ENCODE peak calls at places on chromosomes 7 and 10, in nine cellular contexts. G is pancreas, A is left ventricle myocardium inferior, Y is PC-3, B is HFFc6, Z is esophagus squamous epithelium, L is tibial nerve, X is GM13976, U is CD14-positive monocyte. P is an unnamed sample.

GRCh38 chr7:45601816-45602540 is 27.8 kb downstream of the ADCY1 start:
- DNase-seq in G (no peak), A (no peak), Y (no peak), B (no peak), Z (no peak), L (no peak), X (no peak), U (peak), P (peak)

GRCh38 chr10:57692255-57692980 is 575.3 kb downstream of the IPMK start:
- DNase-seq in G (no peak), A (no peak), Y (peak), B (peak), Z (no peak), L (no peak), X (no peak), U (no peak), P (no peak)

GRCh38 chr10:1323951-1324350 is 267.8 kb downstream of the WDR37 start:
- DNase-seq in G (no peak), A (no peak), Y (no peak), B (no peak), Z (no peak), L (no peak), X (no peak), U (no peak), P (no peak)

GRCh38 chr7:46493196-46493595 is 572.1 kb upstream of the IGFBP3 start:
- DNase-seq in G (no peak), A (no peak), Y (no peak), B (no peak), Z (no peak), L (no peak), X (no peak), U (no peak), P (no peak)

GRCh38 chr10:113094114-113094486 is 144.1 kb downstream of the TCF7L2 start:
- DNase-seq in G (no peak), A (no peak), Y (peak), B (peak), Z (no peak), L (no peak), X (peak), U (no peak), P (no peak)

GRCh38 chr10:15333909-15334649 is 37.0 kb downstream of the FAM171A1 start:
- DNase-seq in G (no peak), A (no peak), Y (no peak), B (no peak), Z (no peak), L (no peak), X (no peak), U (no peak), P (no peak)

GRCh38 chr10:127018766-127019165 is 113.5 kb downstream of the DOCK1 start:
- DNase-seq in G (no peak), A (no peak), Y (no peak), B (no peak), Z (no peak), L (no peak), X (no peak), U (no peak), P (no peak)

GRCh38 chr10:72186633-72187330 is 29.0 kb upstream of the ANAPC16 start:
- DNase-seq in G (no peak), A (no peak), Y (no peak), B (no peak), Z (no peak), L (no peak), X (no peak), U (peak), P (no peak)

GRCh38 chr10:45154481-45154880 is 153.8 kb downstream of the ZNF22 start:
- DNase-seq in G (no peak), A (no peak), Y (no peak), B (no peak), Z (no peak), L (no peak), X (no peak), U (no peak), P (no peak)

GRCh38 chr7:47190462-47190861 is 391.4 kb downstream of the TNS3 start:
- DNase-seq in G (no peak), A (no peak), Y (no peak), B (no peak), Z (no peak), L (no peak), X (no peak), U (no peak), P (no peak)

GRCh38 chr10:89332092-89332633 is 4.4 kb downstream of the IFIT3 start:
- DNase-seq in G (no peak), A (no peak), Y (no peak), B (peak), Z (no peak), L (no peak), X (peak), U (no peak), P (no peak)

GRCh38 chr7:47796347-47796746 is 151.9 kb downstream of the PKD1L1 start:
- DNase-seq in G (no peak), A (no peak), Y (no peak), B (peak), Z (no peak), L (no peak), X (no peak), U (no peak), P (no peak)

GRCh38 chr7:151251328-151251925 is 2.9 kb upstream of the SMARCD3 start:
- DNase-seq in G (peak), A (peak), Y (no peak), B (peak), Z (no peak), L (no peak), X (no peak), U (no peak), P (no peak)

GRCh38 chr7:29281782-29282541 is 87.4 kb downstream of the CHN2 start:
- DNase-seq in G (no peak), A (peak), Y (no peak), B (peak), Z (no peak), L (no peak), X (no peak), U (no peak), P (no peak)

GRCh38 chr10:44660271-44660670 is 250.9 kb upstream of the TMEM72 start:
- DNase-seq in G (no peak), A (no peak), Y (no peak), B (no peak), Z (no peak), L (no peak), X (no peak), U (no peak), P (no peak)

GRCh38 chr10:9243861-9244515 is 1189.5 kb downstream of the GATA3 start:
- DNase-seq in G (peak), A (no peak), Y (no peak), B (no peak), Z (no peak), L (no peak), X (no peak), U (no peak), P (no peak)

GRCh38 chr7:13908667-13909382 is 80.6 kb downstream of the ETV1 start:
- DNase-seq in G (no peak), A (no peak), Y (peak), B (no peak), Z (no peak), L (no peak), X (no peak), U (no peak), P (no peak)

GRCh38 chr10:127998517-127999144 is 91.7 kb downstream of the PTPRE start:
- DNase-seq in G (no peak), A (no peak), Y (no peak), B (no peak), Z (no peak), L (no peak), X (no peak), U (no peak), P (no peak)

GRCh38 chr7:158077441-158077840 is 510.2 kb downstream of the PTPRN2 start:
- DNase-seq in G (no peak), A (no peak), Y (no peak), B (no peak), Z (no peak), L (no peak), X (no peak), U (no peak), P (no peak)

GRCh38 chr7:5629941-5630340 is 151.5 kb downstream of the RNF216 start:
- DNase-seq in G (no peak), A (no peak), Y (peak), B (peak), Z (no peak), L (no peak), X (no peak), U (no peak), P (peak)

GRCh38 chr10:630581-631073 is 58.8 kb downstream of the DIP2C start:
- DNase-seq in G (peak), A (no peak), Y (no peak), B (no peak), Z (no peak), L (no peak), X (no peak), U (peak), P (no peak)

GRCh38 chr7:145848691-145849090 is 267.9 kb upstream of the CNTNAP2 start:
- DNase-seq in G (no peak), A (no peak), Y (peak), B (no peak), Z (no peak), L (no peak), X (no peak), U (no peak), P (no peak)

GRCh38 chr7:84688671-84689070 is 494.1 kb upstream of the SEMA3A start:
- DNase-seq in G (no peak), A (no peak), Y (peak), B (peak), Z (no peak), L (no peak), X (no peak), U (no peak), P (no peak)

GRCh38 chr10:27258838-27259532 is 18.4 kb upstream of the ACBD5 start:
- DNase-seq in G (peak), A (no peak), Y (no peak), B (no peak), Z (no peak), L (no peak), X (peak), U (no peak), P (no peak)

GRCh38 chr7:88759216-88759955 is at the start of gene ZNF804B:
- DNase-seq in G (peak), A (peak), Y (no peak), B (no peak), Z (no peak), L (no peak), X (peak), U (no peak), P (no peak)

GRCh38 chr10:12041766-12042408 is 722 bp downstream of the UPF2 start:
- DNase-seq in G (no peak), A (no peak), Y (peak), B (peak), Z (no peak), L (no peak), X (peak), U (no peak), P (no peak)

GRCh38 chr7:21543528-21544302 is 876 bp downstream of the DNAH11 start:
- DNase-seq in G (no peak), A (no peak), Y (peak), B (no peak), Z (no peak), L (no peak), X (peak), U (no peak), P (no peak)

GRCh38 chr7:90579181-90579688 is 16.9 kb upstream of the CDK14 start:
- DNase-seq in G (no peak), A (no peak), Y (peak), B (peak), Z (no peak), L (no peak), X (no peak), U (no peak), P (no peak)
- TF ChIP-seq CTCF in G (no peak), A (no peak), Y (no peak), B (peak), Z (no peak), L (no peak), X (no peak), U (peak), P (no peak)

GRCh38 chr7:27129729-27130539 is 623 bp downstream of the HOXA4 start:
- DNase-seq in G (no peak), A (no peak), Y (peak), B (no peak), Z (no peak), L (no peak), X (no peak), U (no peak), P (no peak)
- TF ChIP-seq CTCF in G (no peak), A (peak), Y (peak), B (no peak), Z (peak), L (peak), X (no peak), U (no peak), P (no peak)

DNA sequence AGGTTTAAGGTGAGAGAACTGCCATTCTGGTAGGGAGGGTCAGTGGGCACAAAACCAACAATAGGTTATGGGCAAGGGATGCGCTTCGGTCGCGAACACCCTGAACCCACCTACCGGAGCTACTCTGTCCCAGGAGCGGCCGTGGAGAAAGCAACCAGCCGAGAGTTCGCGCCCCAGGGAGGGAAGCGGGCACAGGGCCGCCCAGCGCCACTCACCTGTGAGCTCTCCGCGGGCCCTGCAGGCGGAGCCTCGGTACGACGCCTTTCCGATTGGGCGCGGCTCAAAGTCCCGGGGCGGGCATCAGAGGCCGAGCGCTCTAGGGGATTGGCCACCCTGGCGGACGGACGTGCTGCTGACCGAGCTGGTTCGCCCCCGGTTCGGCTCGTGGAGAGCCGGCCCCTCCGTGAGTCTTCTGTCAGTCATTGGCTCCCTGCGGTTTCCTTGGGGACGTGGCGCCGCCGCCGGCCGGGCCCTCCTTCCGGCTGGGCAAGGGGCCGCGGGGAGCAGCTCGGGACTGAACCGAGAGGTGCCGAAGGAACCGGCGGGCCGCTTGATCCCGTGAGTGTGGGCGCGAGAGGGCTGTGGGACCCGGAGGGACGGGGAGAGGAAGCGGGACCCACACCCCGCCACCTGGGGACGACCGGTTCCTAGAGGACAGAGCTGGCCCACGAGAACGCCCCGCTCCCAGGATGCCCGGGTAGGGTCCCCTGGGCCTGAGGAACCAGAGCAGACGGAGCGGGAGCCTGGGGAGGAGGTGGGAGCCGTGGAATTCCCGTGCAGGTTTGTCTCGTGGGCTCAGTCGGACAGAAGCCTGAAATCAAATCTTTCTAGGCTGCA is at the start of gene ENTPD7:
- DNase-seq in G (peak), A (peak), Y (peak), B (peak), Z (peak), L (peak), X (peak), U (peak), P (peak)
- TF ChIP-seq CTCF in G (peak), A (peak), Y (no peak), B (peak), Z (peak), L (peak), X (no peak), U (peak), P (no peak)

GRCh38 chr10:111344804-111345203 is 268.0 kb downstream of the ADRA2A start:
- DNase-seq in G (no peak), A (no peak), Y (no peak), B (no peak), Z (no peak), L (no peak), X (no peak), U (no peak), P (no peak)
- TF ChIP-seq CTCF in G (no peak), A (peak), Y (no peak), B (no peak), Z (no peak), L (no peak), X (no peak), U (no peak), P (no peak)

GRCh38 chr10:73246783-73247508 is at the start of gene DNAJC9:
- DNase-seq in G (peak), A (peak), Y (peak), B (peak), Z (peak), L (peak), X (peak), U (peak), P (peak)
- TF ChIP-seq CTCF in G (no peak), A (no peak), Y (peak), B (no peak), Z (no peak), L (no peak), X (no peak), U (no peak), P (no peak)